ENCODE peak calls at places on chromosomes 13 and 19, in ten cellular contexts. C is A549; Q is breast epithelium; H is IMR-90; Y is gastrocnemius medialis; X is cardiac muscle cell; W is fibroblast of lung; D is CD8-positive, alpha-beta T cell; E is psoas muscle; U is ascending aorta. K is an unnamed sample.

GRCh38 chr13:42377640-42378382 is 105.9 kb downstream of the AKAP11 start:
- DNase-seq in E (no peak), Y (no peak), X (peak; percentile 41), W (no peak), D (no peak), C (no peak), H (no peak), Q (no peak), U (no peak), K (no peak)

GRCh38 chr19:55358943-55359908 is 3.8 kb downstream of the GARIN5B start:
- DNase-seq in D (no peak), W (no peak), X (no peak), H (no peak), Y (no peak), Q (no peak), U (no peak), C (no peak), E (no peak), K (no peak)

GRCh38 chr19:4149518-4150288 is 3.7 kb upstream of the CREB3L3 start:
- DNase-seq in Q (no peak), D (no peak), H (no peak), U (no peak), Y (no peak), W (no peak), C (no peak), E (no peak), X (peak; percentile 24), K (no peak)

GRCh38 chr19:17264641-17264979 is at the start of gene USHBP1:
- DNase-seq in Y (no peak), H (no peak), Q (no peak), C (no peak), E (peak; percentile 60), U (no peak), X (no peak), D (no peak), W (no peak), K (no peak)

GRCh38 chr19:6412111-6412999 is 12.3 kb downstream of the KHSRP start:
- DNase-seq in H (no peak), Q (no peak), E (peak; percentile 56), C (no peak), U (no peak), Y (no peak), W (no peak), D (peak; percentile 60), X (peak; percentile 27), K (no peak)

GRCh38 chr19:16585808-16586476 is 13.7 kb upstream of the SLC35E1 start:
- DNase-seq in D (no peak), X (no peak), U (no peak), W (no peak), C (no peak), E (no peak), H (peak; percentile 19), Q (no peak), Y (no peak), K (no peak)

GRCh38 chr13:36282818-36283432 is 14.7 kb downstream of the CCDC169 start:
- DNase-seq in C (peak; percentile 3), X (peak; percentile 67), Q (no peak), U (no peak), E (no peak), D (no peak), Y (no peak), H (peak; percentile 57), W (peak; percentile 39), K (no peak)

GRCh38 chr13:27774651-27775050 is 17.6 kb upstream of the GSX1 start:
- DNase-seq in H (no peak), D (no peak), X (no peak), C (no peak), W (no peak), E (no peak), Q (no peak), Y (no peak), U (no peak), K (no peak)

GRCh38 chr19:17327654-17328516 is 6.8 kb downstream of the ANO8 start:
- DNase-seq in W (no peak), U (no peak), Q (peak; percentile 87), D (peak; percentile 51), C (no peak), Y (no peak), X (peak; percentile 83), H (no peak), E (no peak), K (no peak)

GRCh38 chr13:48656621-48657020 is 2.9 kb downstream of the CYSLTR2 start:
- DNase-seq in E (no peak), U (no peak), X (peak; percentile 84), Q (no peak), Y (no peak), D (no peak), W (no peak), C (no peak), H (no peak), K (no peak)

GRCh38 chr19:11346104-11346940 is at the start of the genes CCDC159 and TMEM205:
- DNase-seq in W (peak; percentile 99), D (peak; percentile 98), X (peak; percentile 99), U (peak; percentile 100), H (peak; percentile 99), Q (peak; percentile 99), Y (peak; percentile 99), C (peak; percentile 89), E (peak; percentile 99), K (peak; percentile 99)

GRCh38 chr19:927044-927706 is 1.3 kb downstream of the ARID3A start:
- DNase-seq in E (peak; percentile 86), Y (peak; percentile 65), X (peak; percentile 71), C (no peak), D (no peak), W (no peak), U (peak; percentile 81), Q (peak; percentile 58), H (no peak), K (no peak)

GRCh38 chr19:10762656-10763055 is 44.8 kb downstream of the DNM2 start:
- DNase-seq in C (no peak), X (no peak), Y (no peak), H (no peak), U (no peak), D (peak; percentile 42), W (no peak), Q (no peak), E (no peak), K (no peak)

GRCh38 chr13:41411536-41411935 is 45.8 kb upstream of the RGCC start:
- DNase-seq in X (peak; percentile 76), D (peak; percentile 17), C (no peak), W (peak; percentile 54), E (no peak), H (peak; percentile 71), U (no peak), Y (no peak), Q (no peak), K (peak; percentile 41)

GRCh38 chr19:49017666-49018351 is 918 bp upstream of the LHB start:
- DNase-seq in H (peak; percentile 45), E (peak; percentile 80), C (peak; percentile 52), Y (peak; percentile 35), Q (no peak), X (peak; percentile 68), D (peak; percentile 72), U (peak; percentile 77), W (peak; percentile 66), K (no peak)
- H3K4me3 ChIP-seq in H (peak overlapping the region; percentile 32), E (peak overlapping the region; percentile 66), C (peak overlapping the region; percentile 21), Y (peak overlapping the region; percentile 57), Q (peak overlapping the region; percentile 43), X (peak overlapping the region; percentile 10), D (peak overlapping the region; percentile 71), U (peak overlapping the region; percentile 65), W (peak overlapping the region; percentile 38), K (peak overlapping the region; percentile 53)

GRCh38 chr19:34502582-34503545 is 21.3 kb downstream of the WTIP start:
- DNase-seq in Y (no peak), Q (no peak), H (peak; percentile 33), E (no peak), W (no peak), U (peak; percentile 65), C (peak; percentile 7), D (no peak), X (no peak), K (no peak)

GRCh38 chr19:34497112-34497805 is 15.7 kb downstream of the WTIP start:
- DNase-seq in W (no peak), Q (no peak), H (no peak), U (no peak), C (no peak), D (no peak), X (no peak), Y (no peak), E (no peak), K (no peak)

GRCh38 chr19:34500656-34501120 is 19.1 kb downstream of the WTIP start:
- DNase-seq in H (no peak), Q (no peak), W (no peak), D (peak; percentile 11), X (no peak), U (peak; percentile 53), E (no peak), Y (no peak), C (no peak), K (no peak)

GRCh38 chr19:34501339-34502320 is 20.1 kb downstream of the WTIP start:
- DNase-seq in U (peak; percentile 97), H (peak; percentile 86), E (peak; percentile 97), Q (peak; percentile 93), W (peak; percentile 83), X (peak; percentile 94), D (peak; percentile 87), Y (peak; percentile 89), C (peak; percentile 99), K (peak; percentile 86)

GRCh38 chr19:34499155-34499834 is 17.7 kb downstream of the WTIP start:
- DNase-seq in E (no peak), X (no peak), Q (no peak), Y (no peak), H (no peak), C (no peak), D (no peak), U (peak; percentile 24), W (no peak), K (no peak)
- TF ChIP-seq CTCF in E (no peak), X (no peak), Q (no peak), Y (no peak), H (no peak), C (no peak), D (no peak), U (no peak), W (no peak), K (no peak)

DNA sequence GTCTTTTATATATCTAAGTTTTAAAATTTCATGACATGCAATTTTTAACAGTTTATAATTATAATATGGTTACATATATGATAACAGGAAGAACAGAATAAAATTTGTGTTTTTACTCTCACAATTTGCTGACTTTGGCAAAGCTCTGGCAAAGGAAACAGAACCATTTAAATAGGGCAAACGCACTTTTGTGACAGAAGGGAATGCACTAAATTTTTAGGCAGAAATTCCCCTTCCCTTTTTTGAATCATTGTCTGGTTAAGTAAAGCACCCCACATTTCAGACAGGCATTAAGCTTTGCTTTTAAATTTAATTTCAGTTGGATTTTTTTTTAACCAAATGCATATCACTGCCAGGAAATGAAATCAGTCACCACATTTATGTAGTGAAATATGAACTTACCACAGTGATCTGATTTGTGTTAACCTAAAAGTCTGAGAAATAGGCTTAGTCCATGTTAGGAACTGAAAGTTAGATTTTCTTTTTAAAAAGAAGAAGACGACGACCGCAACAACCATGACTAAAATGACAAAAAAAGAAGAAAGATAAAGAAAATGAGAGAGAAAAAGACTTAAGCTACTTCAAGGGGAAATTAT is 10.8 kb downstream of the GPR183 start:
- DNase-seq in X (peak; percentile 15), H (peak; percentile 24), E (no peak), W (peak; percentile 31), Y (no peak), D (no peak), U (no peak), Q (no peak), C (no peak), K (no peak)
- H3K27ac ChIP-seq in X (no peak overlapping the region), H (no peak overlapping the region), E (no peak overlapping the region), W (no peak overlapping the region), Y (no peak overlapping the region), D (no peak overlapping the region), U (no peak overlapping the region), Q (no peak overlapping the region), C (no peak overlapping the region), K (no peak overlapping the region)

GRCh38 chr13:93003531-93003930 is 223.1 kb upstream of the GPC6 start:
- DNase-seq in W (no peak), X (no peak), C (no peak), Y (no peak), Q (no peak), H (no peak), D (no peak), E (no peak), U (no peak), K (no peak)
- H3K4me3 ChIP-seq in W (no peak overlapping the region), X (no peak overlapping the region), C (no peak overlapping the region), Y (no peak overlapping the region), Q (no peak overlapping the region), H (no peak overlapping the region), D (no peak overlapping the region), E (no peak overlapping the region), U (no peak overlapping the region), K (no peak overlapping the region)

K was measured in dorsolateral prefrontal cortex.